ENCODE peak calls at places on chromosome 16, in five cellular contexts. J is glutamatergic neuron, X is NCI-H1436 treated with DMSO at 0.1 percent for 48 hours, Q is foreskin fibroblast, G is WTC11. N is an unnamed sample.
A peak's percentile ranks its signal among the peaks of the same experiment; 100 is the strongest.

GRCh38 chr16:58299757-58300349 is 5.0 kb upstream of the PRSS54 start:
- DNase-seq in Q (peak; percentile 32), J (peak; percentile 41), G (peak; percentile 65), X (no peak), N (no peak)

GRCh38 chr16:78538919-78539318 is 439.5 kb downstream of the WWOX start:
- DNase-seq in J (no peak), X (no peak), Q (no peak), G (no peak), N (no peak)

GRCh38 chr16:71421911-71422310 is 19.9 kb downstream of the TLE7 start:
- DNase-seq in X (no peak), G (peak; percentile 75), J (peak; percentile 40), Q (no peak), N (peak; percentile 24)

GRCh38 chr16:78566397-78567073 is 467.1 kb downstream of the WWOX start:
- DNase-seq in J (no peak), G (no peak), Q (no peak), X (no peak), N (no peak)

GRCh38 chr16:680967-681745 is 946 bp downstream of the STUB1 start:
- DNase-seq in J (no peak), Q (peak; percentile 71), X (no peak), G (no peak), N (no peak)

GRCh38 chr16:83830091-83830768 is 22.5 kb downstream of the HSBP1 start:
- DNase-seq in Q (no peak), X (no peak), J (no peak), G (peak; percentile 28), N (peak; percentile 54)

GRCh38 chr16:53792161-53792951 is 88.4 kb downstream of the FTO start:
- DNase-seq in Q (no peak), J (no peak), X (no peak), G (no peak), N (no peak)

GRCh38 chr16:82091225-82091624 is 56.2 kb downstream of the HSD17B2 start:
- DNase-seq in G (no peak), J (no peak), X (no peak), Q (peak; percentile 79), N (no peak)

GRCh38 chr16:2157480-2158261 is 2.1 kb downstream of the TRAF7 start:
- DNase-seq in Q (no peak), G (no peak), J (no peak), X (no peak), N (no peak)

N was measured in sigmoid colon.